ENCODE peak calls at places on chromosome 6, in seven cellular contexts. Y is right cardiac atrium; P is activated naive CD4-positive, alpha-beta T cell treated with anti-CD3 and anti-CD28 coated beads, Interleukin-2, amount 50 U/mL, for 72 hours; I is gastroesophageal sphincter; G is naive thymus-derived CD8-positive, alpha-beta T cell; C is stimulated activated naive CD8-positive, alpha-beta T cell treated with anti-CD3 and anti-CD28 coated beads, Interleukin-15, amount 100 ng/mL, for 72 hours; L is PC-3. R is an unnamed sample.

GRCh38 chr6:32689531-32690505 is 23.4 kb upstream of the HLA-DQB1 start:
- ATAC-seq in Y (no peak), P (no peak), I (no peak), G (no peak), C (no peak), L (no peak), R (peak; percentile 56)

GRCh38 chr6:136914947-136915346 is 7.2 kb upstream of the SLC35D3 start:
- ATAC-seq in Y (no peak), P (no peak), I (no peak), G (no peak), C (no peak), L (no peak), R (no peak)

GRCh38 chr6:141041596-141042087 is 1091.1 kb upstream of the GJE1 start:
- ATAC-seq in Y (peak; percentile 29), P (no peak), I (no peak), G (no peak), C (peak; percentile 66), L (no peak), R (no peak)

GRCh38 chr6:169165561-169166300 is 87.9 kb downstream of the THBS2 start:
- ATAC-seq in Y (no peak), P (no peak), I (no peak), G (no peak), C (no peak), L (no peak), R (no peak)

GRCh38 chr6:37190159-37190535 is 20.2 kb downstream of the PIM1 start:
- ATAC-seq in Y (no peak), P (peak; percentile 82), I (no peak), G (no peak), C (peak; percentile 74), L (no peak), R (no peak)

GRCh38 chr6:168942646-168943045 is 311.0 kb downstream of the THBS2 start:
- ATAC-seq in Y (no peak), P (no peak), I (no peak), G (no peak), C (no peak), L (no peak), R (no peak)

GRCh38 chr6:14670806-14671205 is 553.2 kb downstream of the CD83 start:
- ATAC-seq in Y (no peak), P (no peak), I (no peak), G (no peak), C (no peak), L (no peak), R (no peak)

GRCh38 chr6:7697820-7698623 is 27.9 kb upstream of the BMP6 start:
- ATAC-seq in Y (peak; percentile 52), P (peak; percentile 94), I (peak; percentile 88), G (peak; percentile 35), C (peak; percentile 82), L (peak; percentile 88), R (peak; percentile 88)

GRCh38 chr6:105994522-105995402 is 91.4 kb upstream of the PRDM1 start:
- ATAC-seq in Y (peak; percentile 31), P (peak; percentile 29), I (peak; percentile 62), G (peak; percentile 7), C (no peak), L (no peak), R (peak; percentile 60)

GRCh38 chr6:43759926-43760798 is 9.8 kb upstream of the VEGFA start:
- ATAC-seq in Y (no peak), P (peak; percentile 32), I (no peak), G (no peak), C (no peak), L (no peak), R (no peak)

GRCh38 chr6:19137419-19138035 is 699.6 kb upstream of the ID4 start:
- ATAC-seq in Y (no peak), P (no peak), I (no peak), G (no peak), C (no peak), L (peak; percentile 59), R (no peak)

GRCh38 chr6:107064579-107065065 is 36.6 kb downstream of the MTRES1 start:
- ATAC-seq in Y (peak; percentile 33), P (peak; percentile 30), I (no peak), G (no peak), C (peak; percentile 83), L (no peak), R (no peak)

GRCh38 chr6:14771026-14771425 is 474.8 kb upstream of the JARID2 start:
- ATAC-seq in Y (no peak), P (no peak), I (no peak), G (no peak), C (no peak), L (no peak), R (no peak)

GRCh38 chr6:339480-339879 is 47.2 kb downstream of the DUSP22 start:
- ATAC-seq in Y (no peak), P (peak; percentile 75), I (no peak), G (peak; percentile 48), C (peak; percentile 62), L (no peak), R (no peak)

GRCh38 chr6:69155467-69155866 is 520.4 kb downstream of the ADGRB3 start:
- ATAC-seq in Y (no peak), P (no peak), I (no peak), G (no peak), C (no peak), L (no peak), R (no peak)

GRCh38 chr6:149472241-149472640 is 12.6 kb downstream of the ZC3H12D start:
- ATAC-seq in Y (no peak), P (peak; percentile 7), I (no peak), G (no peak), C (peak; percentile 34), L (no peak), R (no peak)

GRCh38 chr6:136236491-136237293 is 13.4 kb downstream of the MTFR2 start:
- ATAC-seq in Y (peak; percentile 57), P (no peak), I (no peak), G (no peak), C (no peak), L (no peak), R (no peak)

GRCh38 chr6:38127284-38127683 is 307.8 kb downstream of the ZFAND3 start:
- ATAC-seq in Y (peak; percentile 71), P (no peak), I (no peak), G (no peak), C (no peak), L (no peak), R (no peak)

GRCh38 chr6:100504786-100505737 is 40.3 kb upstream of the SIM1 start:
- ATAC-seq in Y (peak; percentile 74), P (peak; percentile 26), I (no peak), G (no peak), C (no peak), L (peak; percentile 95), R (no peak)

GRCh38 chr6:35611235-35611634 is 77.5 kb downstream of the FKBP5 start:
- ATAC-seq in Y (peak; percentile 59), P (peak; percentile 67), I (peak; percentile 17), G (peak; percentile 76), C (peak; percentile 99), L (no peak), R (no peak)

GRCh38 chr6:15386110-15386755 is 140.4 kb downstream of the JARID2 start:
- ATAC-seq in Y (no peak), P (no peak), I (no peak), G (no peak), C (no peak), L (no peak), R (no peak)

GRCh38 chr6:7207688-7208087 is 99.9 kb downstream of the RREB1 start:
- ATAC-seq in Y (no peak), P (no peak), I (no peak), G (no peak), C (no peak), L (no peak), R (no peak)

GRCh38 chr6:79115557-79115956 is 37.5 kb upstream of the PHIP start:
- ATAC-seq in Y (no peak), P (no peak), I (no peak), G (no peak), C (no peak), L (no peak), R (no peak)

GRCh38 chr6:56714273-56714672 is 71.6 kb upstream of the DST start:
- ATAC-seq in Y (peak; percentile 44), P (no peak), I (no peak), G (no peak), C (no peak), L (peak; percentile 29), R (no peak)

GRCh38 chr6:160261991-160262718 is 3.5 kb upstream of the SLC22A2 start:
- ATAC-seq in Y (peak; percentile 75), P (no peak), I (no peak), G (no peak), C (peak; percentile 54), L (peak; percentile 46), R (no peak)

GRCh38 chr6:18241208-18241836 is 23.0 kb downstream of the DEK start:
- ATAC-seq in Y (no peak), P (peak; percentile 73), I (no peak), G (peak; percentile 49), C (no peak), L (peak; percentile 80), R (peak; percentile 52)

GRCh38 chr6:112781236-112781635 is 434.1 kb downstream of the RFPL4B start:
- ATAC-seq in Y (peak; percentile 29), P (no peak), I (no peak), G (no peak), C (no peak), L (no peak), R (no peak)

GRCh38 chr6:56671160-56671559 is 28.5 kb upstream of the DST start:
- ATAC-seq in Y (no peak), P (no peak), I (no peak), G (no peak), C (no peak), L (peak; percentile 68), R (peak; percentile 66)

GRCh38 chr6:28729501-28730402 is 194.0 kb downstream of the TRIM27 start:
- ATAC-seq in Y (no peak), P (no peak), I (no peak), G (no peak), C (no peak), L (no peak), R (no peak)

GRCh38 chr6:93806409-93807270 is 387.3 kb upstream of the EPHA7 start:
- ATAC-seq in Y (no peak), P (no peak), I (no peak), G (no peak), C (no peak), L (no peak), R (no peak)

GRCh38 chr6:169441292-169441691 is 187.6 kb upstream of the THBS2 start:
- ATAC-seq in Y (no peak), P (no peak), I (no peak), G (no peak), C (no peak), L (no peak), R (no peak)

GRCh38 chr6:52664991-52665686 is 5.8 kb upstream of the TMEM14A start:
- ATAC-seq in Y (no peak), P (no peak), I (no peak), G (no peak), C (no peak), L (no peak), R (no peak)

GRCh38 chr6:44850367-44850766 is 462.9 kb downstream of the CDC5L start:
- ATAC-seq in Y (no peak), P (no peak), I (no peak), G (no peak), C (no peak), L (no peak), R (no peak)

GRCh38 chr6:78947962-78948361 is 80.6 kb downstream of the IRAK1BP1 start:
- ATAC-seq in Y (no peak), P (no peak), I (no peak), G (no peak), C (no peak), L (peak; percentile 35), R (no peak)

GRCh38 chr6:13613029-13613594 is 2.0 kb upstream of the NOL7 start:
- ATAC-seq in Y (no peak), P (no peak), I (no peak), G (no peak), C (no peak), L (no peak), R (no peak)